ENCODE peak calls at places on chromosomes 12 and 14, in four cellular contexts. Q is cardiac fibroblast, X is endothelial cell of umbilical vein, K is neural crest cell. G is an unnamed sample.

GRCh38 chr12:116958402-116959197 is 47.9 kb downstream of the FBXW8 start:
- DNase-seq in Q (no peak), X (no peak), K (no peak), G (no peak)

GRCh38 chr14:69559581-69560011 is 15.1 kb downstream of the CCDC177 start:
- DNase-seq in Q (no peak), X (no peak), K (peak), G (no peak)

GRCh38 chr12:65958456-65958855 is 134.2 kb downstream of the HMGA2 start:
- DNase-seq in Q (no peak), X (no peak), K (no peak), G (no peak)

GRCh38 chr12:67477682-67478265 is 170.8 kb upstream of the DYRK2 start:
- DNase-seq in Q (no peak), X (no peak), K (no peak), G (no peak)

GRCh38 chr14:98138666-98139065 is 1133.3 kb downstream of the BCL11B start:
- DNase-seq in Q (peak), X (no peak), K (peak), G (no peak)

GRCh38 chr12:118742426-118742825 is 238.9 kb upstream of the SRRM4 start:
- DNase-seq in Q (no peak), X (no peak), K (no peak), G (no peak)

GRCh38 chr14:102370305-102370809 is 7.6 kb downstream of the TECPR2 start:
- DNase-seq in Q (peak), X (no peak), K (no peak), G (no peak)

GRCh38 chr12:19129121-19129485 is 430 bp upstream of the PLEKHA5 start:
- DNase-seq in Q (no peak), X (peak), K (no peak), G (no peak)

GRCh38 chr12:65170245-65170881 is 980 bp downstream of the LEMD3 start:
- DNase-seq in Q (peak), X (peak), K (peak), G (peak)

GRCh38 chr12:67018105-67018504 is 251.1 kb upstream of the CAND1 start:
- DNase-seq in Q (no peak), X (no peak), K (no peak), G (no peak)

GRCh38 chr12:121719926-121720414 is 7.4 kb downstream of the TMEM120B start:
- DNase-seq in Q (peak), X (peak), K (no peak), G (no peak)

GRCh38 chr12:27984275-27984674 is 11.7 kb upstream of the PTHLH start:
- DNase-seq in Q (peak), X (peak), K (no peak), G (no peak)

GRCh38 chr12:11779286-11779685 is 129.8 kb downstream of the ETV6 start:
- DNase-seq in Q (peak), X (no peak), K (no peak), G (no peak)

GRCh38 chr12:89345830-89346740 is 6.2 kb downstream of the DUSP6 start:
- DNase-seq in Q (peak), X (peak), K (peak), G (no peak)

GRCh38 chr12:67940780-67941243 is 48.4 kb upstream of the IFNG-AS1 start:
- DNase-seq in Q (peak), X (no peak), K (no peak), G (no peak)

GRCh38 chr12:133061954-133062353 is 18.8 kb upstream of the ZNF140 start:
- DNase-seq in Q (no peak), X (no peak), K (no peak), G (no peak)

GRCh38 chr12:82176761-82177490 is 181.3 kb downstream of the CCDC59 start:
- DNase-seq in Q (no peak), X (no peak), K (no peak), G (no peak)

GRCh38 chr12:57278465-57279453 is 27.8 kb upstream of the STAC3 start:
- DNase-seq in Q (no peak), X (no peak), K (no peak), G (no peak)

GRCh38 chr12:57273516-57273915 is 22.5 kb upstream of the STAC3 start:
- DNase-seq in Q (no peak), X (no peak), K (no peak), G (no peak)

GRCh38 chr12:57280234-57281062 is 29.5 kb upstream of the STAC3 start:
- DNase-seq in Q (peak), X (peak), K (no peak), G (no peak)

GRCh38 chr12:57272337-57273151 is 21.6 kb upstream of the STAC3 start:
- DNase-seq in Q (peak), X (peak), K (no peak), G (no peak)

DNA sequence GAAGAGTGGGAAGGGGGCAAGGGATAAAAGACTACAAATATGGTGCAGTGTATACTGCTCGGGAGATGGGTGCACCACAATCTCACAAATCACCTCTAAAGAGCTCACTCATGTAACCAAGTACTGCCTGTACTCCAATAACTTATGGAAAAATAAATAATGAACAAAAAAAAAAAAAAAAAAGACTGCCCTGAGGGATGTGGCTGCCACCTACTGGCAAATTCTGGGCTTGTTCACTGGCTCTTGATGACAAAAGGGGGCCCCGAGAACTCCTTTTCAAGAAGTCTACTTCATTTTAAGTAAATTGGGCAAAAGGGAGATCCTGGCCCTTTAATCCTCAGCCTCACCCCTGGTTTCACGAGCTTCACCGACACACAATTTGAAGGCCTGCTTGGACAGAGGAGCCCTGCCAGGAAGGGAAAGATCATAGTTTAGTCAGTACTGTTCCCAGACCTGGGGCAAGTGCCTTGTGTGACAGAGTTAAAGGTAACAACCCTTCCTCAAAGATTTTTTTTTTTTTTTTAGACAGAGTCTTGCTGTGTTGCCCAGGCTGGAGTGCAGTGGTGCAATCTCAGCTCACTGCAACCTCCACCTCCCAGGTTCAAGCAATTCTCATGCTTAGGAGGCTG is 26.1 kb upstream of the STAC3 start:
- DNase-seq in Q (peak), X (peak), K (no peak), G (no peak)
- TF ChIP-seq CTCF in Q (peak), X (peak), K (peak), G (peak)

DNA sequence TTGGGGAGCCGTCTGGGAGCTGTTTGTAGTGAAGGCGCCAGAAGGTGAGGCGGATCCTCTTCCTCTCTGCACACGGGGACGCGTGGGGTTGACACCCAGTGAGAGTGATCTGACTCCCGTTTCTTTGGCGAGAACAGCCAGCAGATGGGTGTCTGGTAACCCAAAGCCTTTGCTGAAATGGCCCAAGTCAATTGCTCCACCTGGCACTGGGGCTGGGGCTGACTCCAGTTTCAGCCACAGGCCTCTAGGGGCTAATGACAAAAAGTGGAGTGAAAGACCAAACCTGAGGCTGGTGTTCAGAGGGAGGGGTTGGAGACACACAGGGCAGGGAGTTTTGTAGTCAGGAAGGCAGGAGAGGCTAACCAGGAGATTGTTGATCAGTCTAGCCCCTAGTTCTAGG is 87.0 kb downstream of the FRMD6 start:
- DNase-seq in Q (no peak), X (no peak), K (no peak), G (no peak)
- TF ChIP-seq CTCF in Q (no peak), X (no peak), K (no peak), G (no peak)

GRCh38 chr14:105414456-105415371 is 4.9 kb upstream of the MTA1 start:
- DNase-seq in Q (peak), X (peak), K (peak), G (peak)
- TF ChIP-seq CTCF in Q (peak), X (peak), K (peak), G (peak)

GRCh38 chr14:22106700-22107697 is 433.4 kb upstream of the OR4E1 start:
- DNase-seq in Q (no peak), X (no peak), K (no peak), G (no peak)
- TF ChIP-seq CTCF in Q (no peak), X (no peak), K (peak), G (no peak)

DNA sequence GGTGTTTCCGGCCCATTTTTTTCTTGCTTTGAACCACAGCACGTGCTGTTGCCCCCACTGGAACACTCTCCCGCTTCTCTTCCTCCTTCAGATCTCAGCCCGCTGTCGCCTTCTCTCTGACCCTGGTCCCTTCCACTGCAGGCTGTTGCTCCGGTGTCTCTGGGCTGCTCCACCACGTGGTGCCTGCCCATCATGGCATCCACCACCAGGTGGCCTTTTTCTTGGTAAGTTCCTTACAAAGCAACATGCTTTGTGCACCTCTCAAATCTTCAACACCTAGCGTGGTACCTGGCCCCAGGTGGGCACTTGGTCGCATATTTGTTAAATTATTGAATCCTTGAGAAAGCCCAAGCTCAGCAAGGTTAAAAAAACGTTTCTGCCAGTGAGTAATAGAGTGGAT is 19.1 kb downstream of the TUNAR start:
- DNase-seq in Q (no peak), X (no peak), K (no peak), G (no peak)
- TF ChIP-seq CTCF in Q (no peak), X (no peak), K (peak), G (peak)

DNA sequence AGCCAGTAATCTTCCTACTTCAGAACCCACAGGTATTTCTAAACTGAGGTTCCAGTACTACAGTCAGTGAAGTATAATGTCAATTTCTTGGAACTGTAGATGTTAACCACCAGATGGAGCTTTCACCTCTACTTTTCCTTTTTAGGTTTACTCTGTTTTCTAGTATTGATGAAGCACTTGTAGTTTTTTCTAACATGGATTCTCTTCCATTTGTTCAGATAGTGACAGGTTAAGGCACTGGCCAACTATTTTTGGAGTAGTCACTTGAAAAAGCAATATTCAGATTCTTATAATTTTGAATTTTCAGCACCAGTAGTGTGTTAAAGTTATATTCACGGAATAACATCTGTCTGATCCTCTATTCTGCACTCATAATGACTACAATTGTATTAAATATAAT is 4.6 kb upstream of the SEC23A start:
- DNase-seq in Q (peak), X (peak), K (no peak), G (peak)
- TF ChIP-seq CTCF in Q (peak), X (peak), K (peak), G (peak)

GRCh38 chr14:91324606-91324950 is 80.1 kb upstream of the GPR68 start:
- DNase-seq in Q (no peak), X (no peak), K (no peak), G (no peak)

GRCh38 chr14:91323031-91323430 is 78.5 kb upstream of the GPR68 start:
- DNase-seq in Q (no peak), X (no peak), K (no peak), G (no peak)

GRCh38 chr14:91325211-91325610 is 80.7 kb upstream of the GPR68 start:
- DNase-seq in Q (no peak), X (no peak), K (no peak), G (no peak)

GRCh38 chr14:91322623-91323022 is 78.1 kb upstream of the GPR68 start:
- DNase-seq in Q (no peak), X (peak), K (no peak), G (no peak)

DNA sequence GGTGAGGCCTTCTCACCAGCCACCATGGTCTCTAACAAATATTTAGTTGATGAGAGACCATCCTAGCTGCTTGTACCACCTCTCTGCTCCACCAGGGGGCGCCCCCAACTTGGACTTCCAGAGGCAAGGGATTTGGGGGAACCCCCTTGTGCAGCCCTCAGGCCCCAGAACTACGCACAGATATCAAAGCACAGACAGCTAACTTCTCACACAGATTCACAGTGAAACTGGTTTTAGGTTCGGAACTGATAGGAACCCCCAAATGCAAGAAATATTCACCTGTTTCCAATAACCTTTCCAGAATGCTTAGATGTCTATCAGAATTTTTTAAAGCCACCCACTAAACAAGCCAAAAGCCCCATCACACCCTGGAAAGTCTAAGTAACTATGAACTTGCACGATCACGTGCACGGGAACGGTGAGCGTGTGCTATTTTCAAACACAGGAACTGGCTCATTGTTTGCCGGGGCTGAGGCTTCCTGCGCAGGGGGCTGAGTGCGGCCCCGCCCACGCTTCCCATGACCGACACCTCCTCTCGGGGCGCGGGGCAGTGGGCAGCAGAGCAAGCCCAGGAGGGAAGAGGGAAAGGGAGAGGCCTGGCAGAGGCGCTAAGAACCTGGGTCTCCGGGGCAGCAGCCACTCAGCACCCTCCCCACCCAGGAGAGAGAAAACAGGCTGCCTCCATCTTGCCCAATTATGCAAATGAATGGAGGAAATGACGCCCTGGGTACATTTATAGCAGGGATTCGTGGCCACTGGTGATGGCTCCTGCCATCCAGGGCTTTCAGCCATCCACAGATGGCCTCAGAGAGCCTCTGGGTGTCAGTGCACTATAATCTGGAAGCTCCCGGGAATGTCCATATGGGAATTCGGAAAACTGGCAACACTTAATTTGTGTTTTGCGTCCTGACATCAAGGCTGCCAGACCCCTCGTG is 79.4 kb upstream of the GPR68 start:
- DNase-seq in Q (peak), X (peak), K (peak), G (no peak)
- TF ChIP-seq CTCF in Q (peak), X (peak), K (peak), G (peak)

G was measured in D721Med.